ENCODE peak calls at places on chromosomes 3 and 15, in eight cellular contexts. H is breast epithelium, N is endodermal cell, P is psoas muscle, K is lower lobe of right lung, E is Peyer's patch, F is sigmoid colon, T is cardiac muscle cell. Q is an unnamed sample.

GRCh38 chr3:62688812-62689211 is 186.4 kb downstream of the CADPS start:
- DNase-seq in H (no peak), N (no peak), P (no peak), K (no peak), E (no peak), F (no peak), T (no peak), Q (no peak)

GRCh38 chr3:156681003-156681402 is 6.6 kb downstream of the TIPARP start:
- DNase-seq in H (peak; percentile 69), N (peak; percentile 73), P (no peak), K (no peak), E (peak; percentile 64), F (peak; percentile 66), T (no peak), Q (no peak)

GRCh38 chr3:46406786-46407611 is at the start of the genes CCR5AS and CCRL2:
- DNase-seq in H (no peak), N (no peak), P (peak; percentile 68), K (peak; percentile 78), E (peak; percentile 93), F (peak; percentile 76), T (peak; percentile 37), Q (no peak)

GRCh38 chr3:176633511-176633910 is 563.8 kb downstream of the TBL1XR1 start:
- DNase-seq in H (no peak), N (peak; percentile 76), P (no peak), K (no peak), E (no peak), F (no peak), T (peak; percentile 21), Q (no peak)

GRCh38 chr3:14224895-14225294 is 46.3 kb downstream of the LSM3 start:
- DNase-seq in H (no peak), N (peak; percentile 24), P (no peak), K (no peak), E (peak; percentile 45), F (no peak), T (no peak), Q (no peak)

GRCh38 chr3:124033360-124034015 is 41.6 kb upstream of the ROPN1 start:
- DNase-seq in H (no peak), N (peak; percentile 79), P (peak; percentile 54), K (peak; percentile 48), E (no peak), F (peak; percentile 62), T (peak; percentile 59), Q (no peak)

GRCh38 chr3:123284399-123285010 is 82.8 kb downstream of the SEC22A start:
- DNase-seq in H (no peak), N (peak; percentile 24), P (peak; percentile 48), K (no peak), E (no peak), F (no peak), T (no peak), Q (no peak)

GRCh38 chr3:172133830-172134229 is 94.5 kb downstream of the FNDC3B start:
- DNase-seq in H (no peak), N (no peak), P (no peak), K (no peak), E (no peak), F (no peak), T (no peak), Q (no peak)

DNA sequence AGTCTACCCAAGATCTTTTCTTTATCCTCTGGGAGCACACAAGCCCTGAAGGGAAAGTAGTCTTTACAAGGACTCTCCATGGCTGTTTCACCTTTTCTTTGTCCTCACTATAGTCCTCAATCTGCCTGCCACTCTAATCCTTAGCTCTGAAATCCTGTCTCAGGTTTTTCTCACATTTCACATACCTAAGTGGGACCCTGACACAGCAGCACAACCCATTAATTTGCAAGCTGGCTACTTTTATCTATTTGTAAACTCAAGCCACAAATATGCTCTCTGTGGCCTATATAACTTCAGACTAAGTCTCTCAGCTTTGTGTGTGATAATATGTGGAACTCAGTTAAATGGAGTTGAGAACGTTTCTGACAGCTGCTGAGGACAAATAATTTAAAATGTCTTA is 19.8 kb downstream of the SIN3A start:
- DNase-seq in H (no peak), N (no peak), P (no peak), K (no peak), E (no peak), F (no peak), T (no peak), Q (no peak)
- H3K36me3 ChIP-seq in H (no peaks in the 10 kb centered on the region), N (peaks cover 52% of the 10 kb centered on the region), P (peaks cover 51% of the 10 kb centered on the region), K (peaks cover 55% of the 10 kb centered on the region), E (no peaks in the 10 kb centered on the region), F (peaks cover 43% of the 10 kb centered on the region), T (peaks cover 19% of the 10 kb centered on the region), Q (peaks cover 9% of the 10 kb centered on the region)

GRCh38 chr3:71228156-71228885 is 355.2 kb downstream of the FOXP1 start:
- DNase-seq in H (no peak), N (no peak), P (no peak), K (no peak), E (no peak), F (no peak), T (no peak), Q (no peak)
- H3K36me3 ChIP-seq in H (no peaks in the 10 kb centered on the region), N (no peaks in the 10 kb centered on the region), P (no peaks in the 10 kb centered on the region), K (no peaks in the 10 kb centered on the region), E (no peaks in the 10 kb centered on the region), F (no peaks in the 10 kb centered on the region), T (no peaks in the 10 kb centered on the region), Q (no peaks in the 10 kb centered on the region)

DNA sequence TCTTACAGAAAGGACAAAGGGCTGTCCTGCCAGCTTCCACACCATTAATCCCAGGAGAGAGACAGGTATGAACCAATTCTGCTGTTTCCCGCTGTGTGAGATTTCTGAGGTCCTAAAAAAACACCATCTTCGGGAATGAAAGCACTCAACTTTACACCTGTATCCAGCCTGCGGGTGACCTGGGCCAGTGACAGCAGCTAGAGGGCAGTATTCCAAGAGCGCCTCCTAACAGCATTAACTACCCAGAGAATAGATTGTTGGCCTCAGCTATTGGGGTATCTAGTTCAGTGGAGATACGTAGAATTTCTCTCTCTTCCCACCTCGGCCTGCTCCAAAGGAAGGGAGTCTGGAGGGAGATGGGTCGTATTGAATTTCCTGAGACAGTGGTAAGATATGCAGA is 55.1 kb downstream of the WDR76 start:
- DNase-seq in H (no peak), N (peak; percentile 85), P (no peak), K (no peak), E (peak; percentile 54), F (no peak), T (no peak), Q (no peak)
- H3K36me3 ChIP-seq in H (no peaks in the 10 kb centered on the region), N (no peaks in the 10 kb centered on the region), P (no peaks in the 10 kb centered on the region), K (no peaks in the 10 kb centered on the region), E (no peaks in the 10 kb centered on the region), F (no peaks in the 10 kb centered on the region), T (no peaks in the 10 kb centered on the region), Q (no peaks in the 10 kb centered on the region)

GRCh38 chr3:47617061-47618010 is 38.7 kb upstream of the CSPG5 start:
- DNase-seq in H (no peak), N (no peak), P (no peak), K (no peak), E (no peak), F (no peak), T (no peak), Q (no peak)

GRCh38 chr3:47613723-47614122 is 35.1 kb upstream of the CSPG5 start:
- DNase-seq in H (no peak), N (no peak), P (no peak), K (no peak), E (no peak), F (no peak), T (no peak), Q (no peak)

GRCh38 chr3:47612178-47612577 is 33.5 kb upstream of the CSPG5 start:
- DNase-seq in H (no peak), N (no peak), P (no peak), K (no peak), E (no peak), F (no peak), T (no peak), Q (no peak)

GRCh38 chr3:47612879-47613278 is 34.2 kb upstream of the CSPG5 start:
- DNase-seq in H (no peak), N (no peak), P (no peak), K (no peak), E (no peak), F (no peak), T (no peak), Q (no peak)

GRCh38 chr3:47614788-47615187 is 36.1 kb upstream of the CSPG5 start:
- DNase-seq in H (no peak), N (no peak), P (no peak), K (no peak), E (no peak), F (no peak), T (no peak), Q (no peak)
- H3K36me3 ChIP-seq in H (peaks cover 4% of the 10 kb centered on the region), N (peaks cover 91% of the 10 kb centered on the region), P (peaks cover 47% of the 10 kb centered on the region), K (peaks cover 53% of the 10 kb centered on the region), E (no peaks in the 10 kb centered on the region), F (peaks cover 44% of the 10 kb centered on the region), T (peaks cover 26% of the 10 kb centered on the region), Q (peaks cover 9% of the 10 kb centered on the region)

GRCh38 chr15:42447599-42447998 is 43.3 kb downstream of the ZNF106 start:
- DNase-seq in H (no peak), N (no peak), P (no peak), K (no peak), E (no peak), F (no peak), T (no peak), Q (no peak)
- H3K36me3 ChIP-seq in H (no peaks in the 10 kb centered on the region), N (peaks cover 63% of the 10 kb centered on the region), P (peaks cover 79% of the 10 kb centered on the region), K (peaks cover 97% of the 10 kb centered on the region), E (no peaks in the 10 kb centered on the region), F (peaks cover 90% of the 10 kb centered on the region), T (peaks cover 38% of the 10 kb centered on the region), Q (no peaks in the 10 kb centered on the region)

GRCh38 chr15:28185148-28185895 is 86.2 kb upstream of the OCA2 start:
- DNase-seq in H (no peak), N (no peak), P (no peak), K (no peak), E (no peak), F (no peak), T (peak; percentile 12), Q (no peak)
- H3K36me3 ChIP-seq in H (peaks cover 8% of the 10 kb centered on the region), N (peaks cover 78% of the 10 kb centered on the region), P (peaks cover 91% of the 10 kb centered on the region), K (peaks cover 80% of the 10 kb centered on the region), E (no peaks in the 10 kb centered on the region), F (peaks cover 90% of the 10 kb centered on the region), T (peaks cover 66% of the 10 kb centered on the region), Q (peaks cover 12% of the 10 kb centered on the region)